ENCODE peak calls at places on chromosomes 5 and 9, in four cellular contexts. C is ELR, B is hippocampal formation, X is ACHN. I is an unnamed sample.

GRCh38 chr9:13845460-13845859 is 468.5 kb downstream of the NFIB start:
- DNase-seq in C (peak), B (no peak), X (no peak), I (no peak)

GRCh38 chr5:177327539-177328522 is 16.1 kb upstream of the MXD3 start:
- DNase-seq in C (peak), B (no peak), X (peak), I (no peak)

GRCh38 chr5:175489693-175490443 is 11.5 kb downstream of the SFXN1 start:
- DNase-seq in C (no peak), B (no peak), X (no peak), I (no peak)

GRCh38 chr5:56824019-56824418 is 8.7 kb downstream of the MAP3K1 start:
- DNase-seq in C (no peak), B (no peak), X (no peak), I (no peak)

GRCh38 chr9:85528142-85528541 is 213.6 kb downstream of the AGTPBP1 start:
- DNase-seq in C (no peak), B (no peak), X (no peak), I (peak)

GRCh38 chr9:134735441-134736175 is 94.0 kb downstream of the COL5A1 start:
- DNase-seq in C (no peak), B (no peak), X (no peak), I (no peak)

GRCh38 chr5:135332519-135333150 is 66.4 kb downstream of the MACROH2A1 start:
- DNase-seq in C (peak), B (no peak), X (peak), I (peak)

GRCh38 chr9:125438506-125439433 is 177.1 kb downstream of the GAPVD1 start:
- DNase-seq in C (no peak), B (no peak), X (no peak), I (peak)

GRCh38 chr5:134053840-134054338 is 49.1 kb upstream of the VDAC1 start:
- DNase-seq in C (peak), B (no peak), X (no peak), I (no peak)

GRCh38 chr9:136290508-136291000 is 13.3 kb downstream of the CCDC187 start:
- DNase-seq in C (no peak), B (no peak), X (no peak), I (no peak)

GRCh38 chr9:32723801-32724200 is 59.5 kb upstream of the TMEM215 start:
- DNase-seq in C (no peak), B (no peak), X (no peak), I (no peak)

GRCh38 chr5:134003064-134003956 is 1.5 kb downstream of the VDAC1 start:
- DNase-seq in C (peak), B (no peak), X (no peak), I (no peak)

GRCh38 chr9:135524130-135524861 is 3.1 kb downstream of the LCN1 start:
- DNase-seq in C (peak), B (no peak), X (no peak), I (no peak)

GRCh38 chr5:43335681-43336080 is 22.5 kb upstream of the HMGCS1 start:
- DNase-seq in C (no peak), B (no peak), X (no peak), I (no peak)

GRCh38 chr9:82331091-82331490 is 342.5 kb downstream of the SPATA31D1 start:
- DNase-seq in C (no peak), B (no peak), X (no peak), I (no peak)

GRCh38 chr5:80466669-80467485 is 21.0 kb upstream of the FAM151B start:
- DNase-seq in C (no peak), B (no peak), X (no peak), I (no peak)

GRCh38 chr9:7115606-7116005 is 357.8 kb downstream of the KDM4C start:
- DNase-seq in C (no peak), B (no peak), X (no peak), I (no peak)

GRCh38 chr5:73693573-73694061 is 67.6 kb downstream of the ARHGEF28 start:
- DNase-seq in C (peak), B (no peak), X (peak), I (no peak)

GRCh38 chr9:78245401-78245800 is 9.5 kb downstream of the CEP78 start:
- DNase-seq in C (no peak), B (no peak), X (no peak), I (no peak)

GRCh38 chr5:151899400-151899799 is 25.3 kb downstream of the GLRA1 start:
- DNase-seq in C (no peak), B (no peak), X (no peak), I (no peak)

GRCh38 chr5:147949711-147950573 is 43.6 kb upstream of the C5orf46 start:
- DNase-seq in C (peak), B (no peak), X (peak), I (peak)

GRCh38 chr5:15886156-15886555 is 293.4 kb downstream of the MARCHF11 start:
- DNase-seq in C (no peak), B (no peak), X (no peak), I (no peak)

GRCh38 chr5:131230406-131230805 is 33.4 kb upstream of the CDC42SE2 start:
- DNase-seq in C (peak), B (no peak), X (no peak), I (no peak)

GRCh38 chr9:135908334-135909204 is 1.2 kb upstream of the CAMSAP1 start:
- DNase-seq in C (peak), B (no peak), X (no peak), I (no peak)

GRCh38 chr9:135821733-135822382 is 85.5 kb downstream of the CAMSAP1 start:
- DNase-seq in C (no peak), B (no peak), X (no peak), I (no peak)

GRCh38 chr5:143052967-143053682 is 282.9 kb downstream of the ARHGAP26 start:
- DNase-seq in C (no peak), B (no peak), X (no peak), I (peak)

GRCh38 chr5:158917731-158918130 is 182.0 kb downstream of the EBF1 start:
- DNase-seq in C (no peak), B (no peak), X (no peak), I (no peak)

GRCh38 chr5:83450183-83450839 is 21.2 kb upstream of the VCAN start:
- DNase-seq in C (peak), B (no peak), X (no peak), I (no peak)

GRCh38 chr5:179915406-179915935 is 7.8 kb upstream of the TBC1D9B start:
- DNase-seq in C (no peak), B (no peak), X (no peak), I (no peak)

GRCh38 chr9:117906763-117907162 is 202.6 kb downstream of the TLR4 start:
- DNase-seq in C (no peak), B (no peak), X (no peak), I (no peak)

GRCh38 chr9:71819115-71819739 is 50.9 kb upstream of the CEMIP2 start:
- DNase-seq in C (peak), B (peak), X (peak), I (peak)

GRCh38 chr5:96022971-96023370 is 61.3 kb upstream of the ELL2 start:
- DNase-seq in C (peak), B (no peak), X (no peak), I (no peak)

GRCh38 chr9:115369322-115369957 is 251.5 kb upstream of the TNC start:
- DNase-seq in C (peak), B (no peak), X (no peak), I (peak)

GRCh38 chr5:170297589-170298462 is at the start of gene LCP2:
- DNase-seq in C (no peak), B (no peak), X (no peak), I (no peak)

GRCh38 chr9:127980056-127980705 is 608 bp downstream of the EEIG1 start:
- DNase-seq in C (peak), B (no peak), X (peak), I (peak)

GRCh38 chr9:7366121-7366520 is 433.5 kb downstream of the DMAC1 start:
- DNase-seq in C (no peak), B (no peak), X (no peak), I (no peak)

GRCh38 chr9:137046094-137046787 is at the start of gene NPDC1:
- DNase-seq in C (peak), B (peak), X (peak), I (peak)

I was measured in cerebellum.